ENCODE peak calls at places on chromosomes 4 and X, in nine cellular contexts. One of them, this sample, is unnamed.

GRCh38 chr4:112290341-112290740 is 4.6 kb upstream of the TIFA start:
- DNase-seq in Peyer's patch: no peak
- DNase-seq in NB4: no peak
- DNase-seq in ovary: no peak
- DNase-seq in lower leg skin: no peak
- DNase-seq in upper lobe of left lung: no peak
- DNase-seq in endothelial cell of umbilical vein: no peak
- DNase-seq in stomach: no peak
- DNase-seq in uterus: no peak
- DNase-seq in this sample: no peak

GRCh38 chr4:99811850-99812249 is 4.8 kb upstream of the DAPP1 start:
- DNase-seq in uterus: no peak
- DNase-seq in Peyer's patch: no peak
- DNase-seq in lower leg skin: no peak
- DNase-seq in upper lobe of left lung: no peak
- DNase-seq in endothelial cell of umbilical vein: peak
- DNase-seq in ovary: no peak
- DNase-seq in stomach: no peak
- DNase-seq in NB4: peak
- DNase-seq in this sample: no peak

GRCh38 chrX:135477576-135477975 is 42.9 kb upstream of the INTS6L start:
- DNase-seq in lower leg skin: no peak
- DNase-seq in uterus: peak
- DNase-seq in ovary: peak
- DNase-seq in Peyer's patch: no peak
- DNase-seq in upper lobe of left lung: peak
- DNase-seq in stomach: peak
- DNase-seq in endothelial cell of umbilical vein: peak
- DNase-seq in NB4: peak
- DNase-seq in this sample: peak

GRCh38 chr4:156293657-156294297 is 340.1 kb upstream of the CTSO start:
- DNase-seq in NB4: no peak
- DNase-seq in endothelial cell of umbilical vein: peak
- DNase-seq in Peyer's patch: no peak
- DNase-seq in lower leg skin: no peak
- DNase-seq in upper lobe of left lung: no peak
- DNase-seq in uterus: no peak
- DNase-seq in ovary: no peak
- DNase-seq in stomach: no peak
- DNase-seq in this sample: no peak

GRCh38 chr4:88442636-88443260 is 14.2 kb upstream of the HERC5 start:
- DNase-seq in NB4: peak
- DNase-seq in ovary: no peak
- DNase-seq in lower leg skin: no peak
- DNase-seq in Peyer's patch: no peak
- DNase-seq in uterus: no peak
- DNase-seq in endothelial cell of umbilical vein: no peak
- DNase-seq in upper lobe of left lung: no peak
- DNase-seq in stomach: no peak
- DNase-seq in this sample: no peak

GRCh38 chrX:109357714-109358113 is 124.2 kb downstream of the GUCY2F start:
- DNase-seq in ovary: no peak
- DNase-seq in uterus: no peak
- DNase-seq in stomach: no peak
- DNase-seq in upper lobe of left lung: no peak
- DNase-seq in NB4: no peak
- DNase-seq in Peyer's patch: no peak
- DNase-seq in lower leg skin: no peak
- DNase-seq in endothelial cell of umbilical vein: no peak
- DNase-seq in this sample: no peak

GRCh38 chrX:48467331-48467761 is 2.7 kb downstream of the SLC38A5 start:
- DNase-seq in endothelial cell of umbilical vein: no peak
- DNase-seq in uterus: no peak
- DNase-seq in ovary: no peak
- DNase-seq in lower leg skin: no peak
- DNase-seq in upper lobe of left lung: no peak
- DNase-seq in Peyer's patch: no peak
- DNase-seq in NB4: no peak
- DNase-seq in stomach: no peak
- DNase-seq in this sample: no peak

GRCh38 chr4:139625487-139625886 is 40.1 kb upstream of the MGST2 start:
- DNase-seq in upper lobe of left lung: no peak
- DNase-seq in uterus: no peak
- DNase-seq in NB4: no peak
- DNase-seq in stomach: peak
- DNase-seq in lower leg skin: no peak
- DNase-seq in Peyer's patch: no peak
- DNase-seq in endothelial cell of umbilical vein: no peak
- DNase-seq in ovary: peak
- DNase-seq in this sample: no peak

GRCh38 chrX:46961574-46962279 is 49.5 kb downstream of the JADE3 start:
- DNase-seq in NB4: no peak
- DNase-seq in uterus: no peak
- DNase-seq in lower leg skin: no peak
- DNase-seq in stomach: no peak
- DNase-seq in ovary: no peak
- DNase-seq in endothelial cell of umbilical vein: no peak
- DNase-seq in upper lobe of left lung: no peak
- DNase-seq in Peyer's patch: no peak
- DNase-seq in this sample: no peak

GRCh38 chr4:6641971-6642320 is 1.5 kb downstream of the MRFAP1 start:
- DNase-seq in ovary: no peak
- DNase-seq in endothelial cell of umbilical vein: no peak
- DNase-seq in uterus: no peak
- DNase-seq in stomach: no peak
- DNase-seq in upper lobe of left lung: no peak
- DNase-seq in NB4: no peak
- DNase-seq in lower leg skin: peak
- DNase-seq in Peyer's patch: no peak
- DNase-seq in this sample: no peak

GRCh38 chrX:29555465-29556091 is 659.8 kb upstream of the MAGEB2 start:
- DNase-seq in endothelial cell of umbilical vein: no peak
- DNase-seq in upper lobe of left lung: no peak
- DNase-seq in NB4: no peak
- DNase-seq in lower leg skin: no peak
- DNase-seq in stomach: no peak
- DNase-seq in Peyer's patch: no peak
- DNase-seq in uterus: no peak
- DNase-seq in ovary: no peak
- DNase-seq in this sample: no peak
- TF ChIP-seq POLR2A in endothelial cell of umbilical vein: no peak
- TF ChIP-seq POLR2A in upper lobe of left lung: no peak
- TF ChIP-seq POLR2A in NB4: no peak
- TF ChIP-seq POLR2A in lower leg skin: no peak
- TF ChIP-seq POLR2A in stomach: no peak
- TF ChIP-seq POLR2A in Peyer's patch: no peak
- TF ChIP-seq POLR2A in uterus: no peak
- TF ChIP-seq POLR2A in ovary: no peak
- TF ChIP-seq POLR2A in this sample: no peak

GRCh38 chrX:70175338-70175737 is 1.9 kb upstream of the DGAT2L6 start:
- DNase-seq in NB4: peak
- DNase-seq in ovary: no peak
- DNase-seq in endothelial cell of umbilical vein: no peak
- DNase-seq in uterus: no peak
- DNase-seq in stomach: no peak
- DNase-seq in Peyer's patch: no peak
- DNase-seq in lower leg skin: no peak
- DNase-seq in upper lobe of left lung: no peak
- DNase-seq in this sample: no peak

GRCh38 chrX:70174754-70175153 is 2.5 kb upstream of the DGAT2L6 start:
- DNase-seq in Peyer's patch: no peak
- DNase-seq in endothelial cell of umbilical vein: peak
- DNase-seq in ovary: no peak
- DNase-seq in upper lobe of left lung: no peak
- DNase-seq in stomach: no peak
- DNase-seq in uterus: no peak
- DNase-seq in lower leg skin: no peak
- DNase-seq in NB4: no peak
- DNase-seq in this sample: no peak

GRCh38 chrX:70172226-70172625 is 5.1 kb upstream of the DGAT2L6 start:
- DNase-seq in upper lobe of left lung: no peak
- DNase-seq in lower leg skin: no peak
- DNase-seq in ovary: no peak
- DNase-seq in endothelial cell of umbilical vein: no peak
- DNase-seq in uterus: no peak
- DNase-seq in stomach: no peak
- DNase-seq in Peyer's patch: no peak
- DNase-seq in NB4: no peak
- DNase-seq in this sample: no peak

GRCh38 chrX:70172964-70173363 is 4.3 kb upstream of the DGAT2L6 start:
- DNase-seq in endothelial cell of umbilical vein: no peak
- DNase-seq in uterus: no peak
- DNase-seq in Peyer's patch: no peak
- DNase-seq in NB4: no peak
- DNase-seq in stomach: no peak
- DNase-seq in lower leg skin: no peak
- DNase-seq in upper lobe of left lung: no peak
- DNase-seq in ovary: no peak
- DNase-seq in this sample: no peak

DNA sequence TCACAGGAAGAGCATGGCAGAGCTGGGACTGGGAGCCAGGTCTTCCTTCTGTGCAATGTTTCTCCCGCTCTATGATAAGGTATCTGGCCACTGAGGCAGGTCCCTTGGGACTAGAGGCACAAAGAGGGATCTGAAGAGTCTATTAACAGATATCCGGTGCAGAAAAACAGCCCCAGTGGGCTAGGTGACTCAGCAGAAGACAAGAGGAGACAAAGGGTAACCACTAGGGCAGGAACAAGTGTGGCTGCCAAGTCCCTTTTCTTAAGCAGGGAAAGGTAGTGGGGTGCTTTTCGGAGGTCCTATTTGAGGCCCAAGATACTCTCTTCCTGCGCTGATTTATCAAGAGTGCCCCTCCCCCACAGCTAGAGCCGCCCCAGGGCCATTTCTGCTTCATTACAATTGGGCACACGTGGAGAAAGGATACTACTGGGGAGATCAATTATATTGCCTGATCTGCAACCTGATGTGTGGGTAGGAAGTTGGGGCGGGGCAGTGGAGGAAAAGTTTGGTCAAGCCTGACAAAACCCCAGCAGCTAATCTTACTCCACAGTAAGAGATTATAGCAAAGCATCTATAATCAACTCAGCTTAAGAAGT is at the start of gene DGAT2L6:
- DNase-seq in Peyer's patch: no peak
- DNase-seq in lower leg skin: no peak
- DNase-seq in NB4: peak
- DNase-seq in ovary: no peak
- DNase-seq in stomach: no peak
- DNase-seq in uterus: no peak
- DNase-seq in upper lobe of left lung: no peak
- DNase-seq in endothelial cell of umbilical vein: no peak
- DNase-seq in this sample: no peak
- TF ChIP-seq POLR2A in Peyer's patch: no peak
- TF ChIP-seq POLR2A in lower leg skin: no peak
- TF ChIP-seq POLR2A in NB4: no peak
- TF ChIP-seq POLR2A in ovary: no peak
- TF ChIP-seq POLR2A in stomach: no peak
- TF ChIP-seq POLR2A in uterus: no peak
- TF ChIP-seq POLR2A in upper lobe of left lung: no peak
- TF ChIP-seq POLR2A in endothelial cell of umbilical vein: no peak
- TF ChIP-seq POLR2A in this sample: no peak

GRCh38 chr4:165375465-165375864 is 3.3 kb upstream of the CPE start:
- DNase-seq in endothelial cell of umbilical vein: no peak
- DNase-seq in Peyer's patch: no peak
- DNase-seq in lower leg skin: no peak
- DNase-seq in upper lobe of left lung: no peak
- DNase-seq in ovary: no peak
- DNase-seq in NB4: no peak
- DNase-seq in stomach: no peak
- DNase-seq in uterus: no peak
- DNase-seq in this sample: no peak

GRCh38 chr4:165379662-165380061 is 854 bp downstream of the CPE start:
- DNase-seq in Peyer's patch: no peak
- DNase-seq in NB4: no peak
- DNase-seq in upper lobe of left lung: no peak
- DNase-seq in uterus: peak
- DNase-seq in ovary: peak
- DNase-seq in stomach: no peak
- DNase-seq in lower leg skin: peak
- DNase-seq in endothelial cell of umbilical vein: no peak
- DNase-seq in this sample: no peak

GRCh38 chr4:165381821-165382373 is 3.1 kb downstream of the CPE start:
- DNase-seq in Peyer's patch: no peak
- DNase-seq in uterus: no peak
- DNase-seq in upper lobe of left lung: no peak
- DNase-seq in endothelial cell of umbilical vein: no peak
- DNase-seq in lower leg skin: no peak
- DNase-seq in ovary: no peak
- DNase-seq in stomach: no peak
- DNase-seq in NB4: no peak
- DNase-seq in this sample: no peak

GRCh38 chr4:165378398-165378762 is 428 bp upstream of the CPE start:
- DNase-seq in NB4: no peak
- DNase-seq in Peyer's patch: no peak
- DNase-seq in stomach: no peak
- DNase-seq in endothelial cell of umbilical vein: no peak
- DNase-seq in ovary: no peak
- DNase-seq in upper lobe of left lung: no peak
- DNase-seq in lower leg skin: no peak
- DNase-seq in uterus: no peak
- DNase-seq in this sample: no peak

DNA sequence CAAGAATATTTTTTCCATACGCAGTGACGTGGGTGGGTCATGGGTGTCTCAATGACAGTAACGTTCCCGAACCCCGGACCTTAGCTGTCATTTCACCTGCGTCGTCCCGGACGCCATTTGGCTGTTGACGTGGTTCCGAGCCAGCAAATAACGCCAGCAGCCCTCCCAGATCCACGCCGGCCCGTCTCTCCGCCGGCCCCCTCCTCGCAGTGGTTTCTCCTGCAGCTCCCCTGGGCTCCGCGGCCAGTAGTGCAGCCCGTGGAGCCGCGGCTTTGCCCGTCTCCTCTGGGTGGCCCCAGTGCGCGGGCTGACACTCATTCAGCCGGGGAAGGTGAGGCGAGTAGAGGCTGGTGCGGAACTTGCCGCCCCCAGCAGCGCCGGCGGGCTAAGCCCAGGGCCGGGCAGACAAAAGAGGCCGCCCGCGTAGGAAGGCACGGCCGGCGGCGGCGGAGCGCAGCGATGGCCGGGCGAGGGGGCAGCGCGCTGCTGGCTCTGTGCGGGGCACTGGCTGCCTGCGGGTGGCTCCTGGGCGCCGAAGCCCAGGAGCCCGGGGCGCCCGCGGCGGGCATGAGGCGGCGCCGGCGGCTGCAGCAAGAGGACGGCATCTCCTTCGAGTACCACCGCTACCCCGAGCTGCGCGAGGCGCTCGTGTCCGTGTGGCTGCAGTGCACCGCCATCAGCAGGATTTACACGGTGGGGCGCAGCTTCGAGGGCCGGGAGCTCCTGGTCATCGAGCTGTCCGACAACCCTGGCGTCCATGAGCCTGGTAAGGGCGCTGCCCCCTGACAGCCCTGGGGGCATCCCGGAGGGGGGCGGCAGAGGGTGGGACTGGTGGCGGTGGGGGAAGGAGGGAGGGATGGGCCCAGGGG is at the start of gene CPE:
- DNase-seq in ovary: peak
- DNase-seq in stomach: peak
- DNase-seq in lower leg skin: peak
- DNase-seq in endothelial cell of umbilical vein: peak
- DNase-seq in Peyer's patch: peak
- DNase-seq in upper lobe of left lung: peak
- DNase-seq in NB4: peak
- DNase-seq in uterus: peak
- DNase-seq in this sample: peak
- TF ChIP-seq POLR2A in ovary: peak
- TF ChIP-seq POLR2A in stomach: no peak
- TF ChIP-seq POLR2A in lower leg skin: no peak
- TF ChIP-seq POLR2A in endothelial cell of umbilical vein: no peak
- TF ChIP-seq POLR2A in Peyer's patch: peak
- TF ChIP-seq POLR2A in upper lobe of left lung: peak
- TF ChIP-seq POLR2A in NB4: no peak
- TF ChIP-seq POLR2A in uterus: peak
- TF ChIP-seq POLR2A in this sample: peak

GRCh38 chrX:39491548-39492297 is 606.0 kb downstream of the BCOR start:
- DNase-seq in NB4: peak
- DNase-seq in upper lobe of left lung: no peak
- DNase-seq in uterus: no peak
- DNase-seq in Peyer's patch: no peak
- DNase-seq in lower leg skin: no peak
- DNase-seq in stomach: no peak
- DNase-seq in ovary: no peak
- DNase-seq in endothelial cell of umbilical vein: no peak
- DNase-seq in this sample: no peak
- TF ChIP-seq POLR2A in NB4: no peak
- TF ChIP-seq POLR2A in upper lobe of left lung: no peak
- TF ChIP-seq POLR2A in uterus: no peak
- TF ChIP-seq POLR2A in Peyer's patch: no peak
- TF ChIP-seq POLR2A in lower leg skin: no peak
- TF ChIP-seq POLR2A in stomach: no peak
- TF ChIP-seq POLR2A in ovary: no peak
- TF ChIP-seq POLR2A in endothelial cell of umbilical vein: no peak
- TF ChIP-seq POLR2A in this sample: no peak